ENCODE peak calls at places on chromosomes 6 and 20, in eight cellular contexts. One of them, this sample, is unnamed.

GRCh38 chr6:35534396-35535170 is 21.9 kb upstream of the TULP1 start:
- DNase-seq in AG04449: no peak
- DNase-seq in GM03348: no peak
- DNase-seq in AG20443: no peak
- DNase-seq in CD8-positive, alpha-beta memory T cell: no peak
- DNase-seq in ovary: peak
- DNase-seq in LoVo: no peak
- DNase-seq in D341Med: peak
- DNase-seq in this sample: no peak

GRCh38 chr6:14734052-14734415 is 511.8 kb upstream of the JARID2 start:
- DNase-seq in LoVo: no peak
- DNase-seq in AG20443: no peak
- DNase-seq in ovary: no peak
- DNase-seq in AG04449: no peak
- DNase-seq in CD8-positive, alpha-beta memory T cell: no peak
- DNase-seq in GM03348: no peak
- DNase-seq in D341Med: no peak
- DNase-seq in this sample: no peak

GRCh38 chr20:44803383-44803941 is 6.9 kb downstream of the RIMS4 start:
- DNase-seq in D341Med: no peak
- DNase-seq in AG04449: no peak
- DNase-seq in AG20443: no peak
- DNase-seq in LoVo: no peak
- DNase-seq in ovary: no peak
- DNase-seq in GM03348: no peak
- DNase-seq in CD8-positive, alpha-beta memory T cell: no peak
- DNase-seq in this sample: no peak

GRCh38 chr20:53074811-53075314 is 102.7 kb downstream of the TSHZ2 start:
- DNase-seq in GM03348: peak
- DNase-seq in CD8-positive, alpha-beta memory T cell: no peak
- DNase-seq in ovary: no peak
- DNase-seq in D341Med: no peak
- DNase-seq in AG20443: peak
- DNase-seq in AG04449: no peak
- DNase-seq in LoVo: no peak
- DNase-seq in this sample: no peak

GRCh38 chr6:6969761-6970223 is 138.0 kb upstream of the RREB1 start:
- DNase-seq in GM03348: no peak
- DNase-seq in AG04449: no peak
- DNase-seq in CD8-positive, alpha-beta memory T cell: no peak
- DNase-seq in LoVo: peak
- DNase-seq in D341Med: no peak
- DNase-seq in ovary: no peak
- DNase-seq in AG20443: no peak
- DNase-seq in this sample: no peak

GRCh38 chr6:138517635-138518034 is 18.3 kb upstream of the NHSL1 start:
- DNase-seq in ovary: peak
- DNase-seq in GM03348: peak
- DNase-seq in LoVo: peak
- DNase-seq in CD8-positive, alpha-beta memory T cell: peak
- DNase-seq in AG04449: no peak
- DNase-seq in D341Med: peak
- DNase-seq in AG20443: peak
- DNase-seq in this sample: no peak

GRCh38 chr6:107704377-107705013 is 119.6 kb downstream of the SCML4 start:
- DNase-seq in CD8-positive, alpha-beta memory T cell: no peak
- DNase-seq in AG20443: peak
- DNase-seq in ovary: no peak
- DNase-seq in LoVo: peak
- DNase-seq in AG04449: no peak
- DNase-seq in D341Med: peak
- DNase-seq in GM03348: peak
- DNase-seq in this sample: no peak

GRCh38 chr20:6007094-6007528 is 46.7 kb downstream of the LRRN4 start:
- DNase-seq in AG04449: no peak
- DNase-seq in ovary: no peak
- DNase-seq in CD8-positive, alpha-beta memory T cell: no peak
- DNase-seq in GM03348: no peak
- DNase-seq in LoVo: no peak
- DNase-seq in AG20443: no peak
- DNase-seq in D341Med: no peak
- DNase-seq in this sample: no peak

GRCh38 chr6:3619201-3619600 is 132.3 kb downstream of the PXDC1 start:
- DNase-seq in AG20443: no peak
- DNase-seq in ovary: no peak
- DNase-seq in D341Med: peak
- DNase-seq in CD8-positive, alpha-beta memory T cell: no peak
- DNase-seq in GM03348: no peak
- DNase-seq in LoVo: no peak
- DNase-seq in AG04449: no peak
- DNase-seq in this sample: no peak

GRCh38 chr6:108966855-108967755 is 118.9 kb downstream of the ARMC2 start:
- DNase-seq in ovary: peak
- DNase-seq in AG04449: no peak
- DNase-seq in D341Med: no peak
- DNase-seq in CD8-positive, alpha-beta memory T cell: peak
- DNase-seq in AG20443: peak
- DNase-seq in GM03348: no peak
- DNase-seq in LoVo: peak
- DNase-seq in this sample: peak

GRCh38 chr20:47502271-47502730 is 614 bp downstream of the NCOA3 start:
- DNase-seq in D341Med: no peak
- DNase-seq in LoVo: peak
- DNase-seq in GM03348: peak
- DNase-seq in ovary: peak
- DNase-seq in AG20443: peak
- DNase-seq in CD8-positive, alpha-beta memory T cell: peak
- DNase-seq in AG04449: no peak
- DNase-seq in this sample: peak

This sample was measured in left ventricle myocardium superior.